ENCODE peak calls at places on chromosome 19, in four cellular contexts. F is A549, O is HCT116, R is NB4. Z is an unnamed sample.

GRCh38 chr19:40771101-40771539 is 4.2 kb upstream of the MIA start:
- DNase-seq in F (peak; percentile 80), O (no peak), R (no peak), Z (peak; percentile 27)

GRCh38 chr19:2360876-2361232 is 789 bp downstream of the TMPRSS9 start:
- DNase-seq in R (no peak), F (no peak), O (no peak), Z (no peak)

GRCh38 chr19:54188224-54188871 is 1.0 kb downstream of the MBOAT7 start:
- DNase-seq in O (no peak), R (peak; percentile 81), F (peak; percentile 41), Z (peak; percentile 30)

GRCh38 chr19:56291857-56292256 is 19.3 kb downstream of the EDDM13 start:
- DNase-seq in O (no peak), R (no peak), F (no peak), Z (no peak)

GRCh38 chr19:47351545-47351944 is 2.4 kb downstream of the DHX34 start:
- DNase-seq in R (peak; percentile 77), F (peak; percentile 74), O (peak; percentile 41), Z (peak; percentile 53)

GRCh38 chr19:40578442-40578908 is 1.8 kb downstream of the SHKBP1 start:
- DNase-seq in O (no peak), R (peak; percentile 83), F (peak; percentile 88), Z (peak; percentile 40)

GRCh38 chr19:49224856-49225255 is 67.3 kb downstream of the TRPM4 start:
- DNase-seq in O (peak; percentile 61), F (peak; percentile 90), R (peak; percentile 73), Z (peak; percentile 53)

GRCh38 chr19:14566712-14567077 is 5.2 kb downstream of the NDUFB7 start:
- DNase-seq in R (no peak), O (no peak), F (no peak), Z (no peak)

GRCh38 chr19:31112158-31112557 is 237.1 kb downstream of the TSHZ3 start:
- DNase-seq in R (no peak), F (no peak), O (no peak), Z (no peak)

DNA sequence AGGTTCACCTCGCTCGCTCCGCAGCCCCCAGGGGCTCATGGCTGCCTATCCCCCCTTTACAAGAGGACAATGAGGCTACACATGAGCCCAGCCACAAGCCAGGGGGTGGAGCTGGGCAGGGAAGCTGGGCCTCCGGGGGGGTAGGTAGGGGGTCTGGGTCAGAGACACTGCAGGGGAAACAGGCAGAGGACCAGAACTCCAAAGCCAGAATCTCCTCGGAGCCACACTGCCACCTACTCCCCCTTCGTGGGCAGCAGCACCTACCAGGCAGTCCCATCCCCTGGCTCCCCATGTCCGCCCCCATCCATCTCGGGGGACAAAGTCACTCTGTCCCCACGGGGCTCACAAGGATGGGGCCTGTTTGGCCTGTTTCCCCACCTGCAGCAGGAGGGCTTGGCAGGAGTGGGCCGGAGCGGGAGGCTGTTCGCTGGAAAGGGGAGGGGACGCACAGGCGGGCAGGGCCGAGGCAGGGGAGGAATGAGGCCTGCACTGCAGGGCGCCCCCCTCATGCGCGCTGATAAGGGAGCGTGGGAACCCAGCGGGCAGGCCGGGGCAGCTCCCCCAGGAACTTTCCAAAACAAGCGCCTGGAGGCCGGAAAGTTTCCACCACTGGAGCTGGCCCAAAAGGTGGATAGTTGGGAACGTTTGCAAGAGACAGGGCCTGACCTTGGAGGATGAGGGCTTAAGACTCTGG is 545 bp upstream of the ISYNA1 start:
- DNase-seq in R (no peak), F (no peak), O (no peak), Z (no peak)
- H3K4me3 ChIP-seq in R (no peak overlapping the region), F (peak overlapping the region; percentile 76), O (peak overlapping the region; percentile 78), Z (no peak overlapping the region)

DNA sequence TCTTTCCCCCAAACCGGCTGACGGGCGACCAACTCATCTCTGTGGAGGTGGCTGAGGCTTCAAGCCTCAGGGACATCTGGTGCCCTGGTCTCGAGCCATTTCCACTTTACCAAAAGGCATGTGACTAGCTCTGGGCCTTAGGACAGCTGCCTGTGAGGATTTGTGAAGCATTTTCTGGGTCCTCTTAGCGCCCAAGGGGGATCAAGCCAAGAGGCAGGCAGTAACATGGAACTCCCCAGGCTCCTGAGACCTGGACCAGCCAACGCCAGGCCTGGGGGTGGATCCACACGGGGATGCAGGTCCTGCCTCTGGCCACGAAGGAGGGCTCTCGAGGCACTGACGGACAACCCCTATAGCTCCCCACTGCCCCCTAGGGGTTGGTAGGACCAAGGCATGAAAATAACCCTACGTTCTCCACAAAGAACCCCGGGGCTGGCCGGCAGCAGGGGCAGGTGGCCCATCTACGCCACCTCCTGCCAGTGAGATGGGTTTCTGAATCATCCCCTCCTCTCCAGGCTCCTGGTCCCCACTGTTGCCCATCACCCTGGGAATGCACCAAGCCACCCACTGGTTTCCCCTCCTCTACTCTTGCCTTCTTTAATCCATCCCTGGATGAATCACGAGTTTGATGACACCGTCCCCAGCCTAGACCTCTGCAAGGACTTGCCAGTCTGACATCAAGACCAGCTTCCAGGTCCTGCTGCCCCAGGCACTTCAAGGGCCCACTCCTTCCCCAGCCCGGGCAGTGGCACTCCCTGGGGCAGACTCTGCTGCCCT is 7.0 kb upstream of the MYDGF start:
- DNase-seq in O (peak; percentile 83), F (peak; percentile 81), R (peak; percentile 52), Z (peak; percentile 62)
- TF ChIP-seq CTCF in O (peak; percentile 87), F (peak; percentile 42), R (peak; percentile 33), Z (peak; percentile 56)

DNA sequence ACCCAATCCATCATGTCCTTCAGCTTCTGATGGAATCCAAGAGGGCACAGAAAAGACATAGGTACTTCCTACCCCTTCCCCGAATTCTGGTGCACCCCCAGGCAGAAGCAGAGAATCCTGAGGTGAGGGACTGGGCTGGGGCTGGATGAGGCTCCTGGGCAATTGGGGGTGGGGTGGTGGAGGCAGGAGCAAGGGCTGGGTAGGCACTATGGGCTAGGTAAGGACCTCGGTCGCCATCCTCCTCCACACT is 2.8 kb upstream of the KCNC3 start:
- DNase-seq in R (no peak), F (no peak), O (no peak), Z (no peak)
- H3K4me3 ChIP-seq in R (no peak overlapping the region), F (no peak overlapping the region), O (no peak overlapping the region), Z (no peak overlapping the region)

GRCh38 chr19:6278051-6278450 is 1.7 kb downstream of the MLLT1 start:
- DNase-seq in R (no peak), F (no peak), O (no peak), Z (no peak)

GRCh38 chr19:6278740-6279619 is 795 bp downstream of the MLLT1 start:
- DNase-seq in O (no peak), F (no peak), R (peak; percentile 27), Z (no peak)

GRCh38 chr19:6279620-6279930 is 200 bp downstream of the MLLT1 start:
- DNase-seq in O (no peak), F (no peak), R (no peak), Z (no peak)

GRCh38 chr19:6276447-6276846 is 3.3 kb downstream of the MLLT1 start:
- DNase-seq in F (no peak), R (no peak), O (no peak), Z (peak; percentile 89)

DNA sequence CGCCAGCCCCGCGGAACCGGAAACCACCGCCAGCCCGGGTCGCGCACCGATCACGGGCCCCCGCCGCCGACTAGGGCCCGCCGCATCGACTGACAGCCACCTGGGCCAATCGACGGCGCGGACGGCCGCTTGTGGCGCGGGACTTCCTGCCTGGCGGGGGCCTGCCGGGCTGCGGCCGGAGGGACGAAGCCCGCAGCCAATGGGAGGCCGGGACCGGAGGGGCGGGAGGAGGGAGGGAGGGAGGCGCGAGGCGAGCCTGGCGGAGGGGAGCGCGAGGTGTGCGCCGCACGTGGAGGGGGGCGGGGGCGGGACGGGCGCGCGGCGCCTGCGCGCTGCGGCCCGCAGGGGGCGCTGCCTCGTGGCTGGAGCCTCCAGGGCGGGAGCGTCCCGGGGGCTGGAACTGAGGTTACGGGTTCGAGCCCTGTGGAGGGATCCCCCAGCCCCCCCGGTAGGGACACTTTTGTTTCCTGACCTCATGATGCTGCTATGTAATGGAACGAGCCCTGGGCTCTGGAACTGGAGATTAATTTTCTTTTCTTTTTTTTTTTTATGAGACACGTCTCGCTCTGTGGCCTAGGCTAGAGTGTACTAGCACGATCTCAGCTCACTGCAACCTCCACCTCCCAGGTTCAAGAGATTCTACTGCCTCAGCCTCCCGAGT is at the start of gene MLLT1:
- DNase-seq in O (peak; percentile 89), R (peak; percentile 94), F (peak; percentile 96), Z (peak; percentile 94)
- TF ChIP-seq CTCF in O (no peak), R (peak; percentile 28), F (peak; percentile 74), Z (peak; percentile 28)

GRCh38 chr19:45456500-45456815 is 11.3 kb upstream of the FOSB start:
- DNase-seq in R (no peak), F (no peak), O (no peak), Z (no peak)
- H3K4me3 ChIP-seq in R (no peak overlapping the region), F (no peak overlapping the region), O (no peak overlapping the region), Z (no peak overlapping the region)

GRCh38 chr19:16385296-16385695 is 60.7 kb downstream of the KLF2 start:
- DNase-seq in F (no peak), O (no peak), R (no peak), Z (no peak)

GRCh38 chr19:16381756-16382401 is 57.3 kb downstream of the KLF2 start:
- DNase-seq in R (no peak), O (no peak), F (no peak), Z (peak; percentile 86)

GRCh38 chr19:16382775-16383543 is 58.3 kb downstream of the KLF2 start:
- DNase-seq in F (peak; percentile 81), R (peak; percentile 81), O (peak; percentile 56), Z (peak; percentile 87)

GRCh38 chr19:16384688-16385087 is 60.1 kb downstream of the KLF2 start:
- DNase-seq in R (no peak), O (no peak), F (no peak), Z (no peak)

DNA sequence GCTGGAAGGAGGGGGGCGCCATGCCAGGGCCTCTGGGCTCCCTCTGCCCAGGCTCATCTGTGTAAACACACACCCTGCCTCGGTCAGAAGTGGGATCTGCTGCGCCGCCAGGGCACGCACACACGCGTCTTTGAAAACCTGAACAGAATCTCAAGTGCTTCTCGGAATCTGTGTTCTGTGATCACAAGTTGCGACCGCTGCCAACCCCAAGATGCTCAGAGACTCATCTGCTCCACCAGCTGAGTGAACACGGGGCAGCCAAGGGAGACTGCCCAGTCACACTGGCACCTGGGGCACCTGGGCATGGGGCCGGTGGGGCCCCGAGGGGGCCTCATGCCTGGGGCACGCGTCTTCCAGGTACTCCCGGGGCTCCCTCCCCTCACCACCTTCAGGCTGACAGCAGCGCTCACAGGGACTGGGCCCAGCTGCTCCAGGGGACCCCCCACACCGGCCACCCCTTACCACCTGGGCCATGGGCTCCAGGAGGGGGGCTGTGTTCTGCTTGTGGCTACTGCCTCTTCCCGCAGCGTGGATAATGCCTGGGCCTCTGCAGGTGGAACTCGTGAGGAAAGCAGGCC is 59.0 kb downstream of the KLF2 start:
- DNase-seq in O (no peak), R (no peak), F (no peak), Z (no peak)
- TF ChIP-seq CTCF in O (no peak), R (no peak), F (no peak), Z (no peak)

GRCh38 chr19:10817291-10818038 is 18.5 kb downstream of the TMED1 start:
- DNase-seq in O (no peak), F (no peak), R (no peak), Z (peak; percentile 98)
- H3K4me3 ChIP-seq in O (no peak overlapping the region), F (no peak overlapping the region), R (no peak overlapping the region), Z (peak overlapping the region; percentile 92)

GRCh38 chr19:22528956-22529355 is 105.2 kb upstream of the ZNF492 start:
- DNase-seq in R (peak; percentile 41), O (no peak), F (no peak), Z (no peak)

GRCh38 chr19:22533761-22534160 is 100.4 kb upstream of the ZNF492 start:
- DNase-seq in F (no peak), O (no peak), R (no peak), Z (no peak)

GRCh38 chr19:22527554-22527953 is 105.4 kb upstream of the ZNF98 start:
- DNase-seq in R (no peak), O (no peak), F (no peak), Z (no peak)

GRCh38 chr19:22530042-22530441 is 104.1 kb upstream of the ZNF492 start:
- DNase-seq in F (no peak), O (no peak), R (peak; percentile 46), Z (no peak)

GRCh38 chr19:22532388-22533310 is 101.5 kb upstream of the ZNF492 start:
- DNase-seq in R (peak; percentile 91), O (no peak), F (no peak), Z (no peak)
- TF ChIP-seq CTCF in R (no peak), O (no peak), F (no peak), Z (no peak)

Z was measured in fibroblast of mammary gland.